ENCODE peak calls at places on chromosomes 1 and 21, in eight cellular contexts. J is PC-9, K is GM23338, E is mammary epithelial cell, C is fibroblast of lung, I is mesendoderm, B is GM23248, O is HCT116. X is an unnamed sample. For H3K79me2, the result is how much of the 10 kb centered on the place peaks cover.

GRCh38 chr1:166763318-166763717 is 76.0 kb upstream of the POGK start:
- DNase-seq in J (no peak), K (no peak), E (no peak), C (no peak), I (no peak), B (no peak), O (no peak), X (no peak)

GRCh38 chr1:36436820-36437219 is 13.4 kb downstream of the OSCP1 start:
- DNase-seq in J (peak), K (no peak), E (peak), C (no peak), I (peak), B (no peak), O (peak), X (no peak)

GRCh38 chr1:33445108-33445507 is 14.2 kb upstream of the PHC2 start:
- DNase-seq in J (no peak), K (no peak), E (no peak), C (no peak), I (no peak), B (no peak), O (no peak), X (no peak)

GRCh38 chr1:201269900-201270410 is 13.4 kb upstream of the PKP1 start:
- DNase-seq in J (no peak), K (no peak), E (no peak), C (no peak), I (no peak), B (no peak), O (no peak), X (no peak)

GRCh38 chr1:105485207-105485606 is 1571.3 kb upstream of the PRMT6 start:
- DNase-seq in J (no peak), K (no peak), E (peak), C (peak), I (no peak), B (peak), O (no peak), X (no peak)

GRCh38 chr1:147757015-147757990 is 3.1 kb downstream of the GJA5 start:
- DNase-seq in J (peak), K (no peak), E (peak), C (no peak), I (peak), B (no peak), O (no peak), X (no peak)

GRCh38 chr1:117067528-117068370 is 7.6 kb downstream of the TTF2 start:
- DNase-seq in J (peak), K (peak), E (peak), C (peak), I (peak), B (peak), O (peak), X (peak)

GRCh38 chr21:45109831-45110492 is 35.6 kb downstream of the ADARB1 start:
- DNase-seq in J (no peak), K (no peak), E (no peak), C (no peak), I (no peak), B (no peak), O (no peak), X (peak)

GRCh38 chr1:56531624-56532358 is 47.6 kb downstream of the PLPP3 start:
- DNase-seq in J (no peak), K (peak), E (no peak), C (no peak), I (no peak), B (no peak), O (no peak), X (no peak)

GRCh38 chr1:17060129-17060868 is 6.5 kb upstream of the SDHB start:
- DNase-seq in J (no peak), K (peak), E (no peak), C (no peak), I (no peak), B (no peak), O (no peak), X (peak)

GRCh38 chr1:188489336-188490112 is 1660.8 kb downstream of the PLA2G4A start:
- DNase-seq in J (peak), K (peak), E (peak), C (peak), I (peak), B (peak), O (peak), X (no peak)

GRCh38 chr21:14581902-14582457 is 35.9 kb upstream of the SAMSN1 start:
- DNase-seq in J (no peak), K (no peak), E (no peak), C (no peak), I (peak), B (no peak), O (no peak), X (no peak)

GRCh38 chr1:199851453-199851852 is 176.1 kb upstream of the NR5A2 start:
- DNase-seq in J (no peak), K (no peak), E (no peak), C (no peak), I (no peak), B (no peak), O (no peak), X (no peak)

GRCh38 chr1:202189012-202189790 is 4.4 kb upstream of the LGR6 start:
- DNase-seq in J (peak), K (peak), E (peak), C (peak), I (peak), B (peak), O (no peak), X (peak)

GRCh38 chr21:43717967-43718871 is 710 bp upstream of the PDXK start:
- DNase-seq in J (no peak), K (peak), E (no peak), C (no peak), I (no peak), B (no peak), O (no peak), X (no peak)

GRCh38 chr1:206953126-206953525 is 6.9 kb upstream of the PIGR start:
- DNase-seq in J (no peak), K (no peak), E (no peak), C (no peak), I (no peak), B (no peak), O (no peak), X (no peak)

GRCh38 chr1:8662380-8663072 is 154.9 kb downstream of the RERE start:
- DNase-seq in J (no peak), K (no peak), E (peak), C (no peak), I (no peak), B (no peak), O (no peak), X (no peak)

GRCh38 chr21:45724345-45724961 is 80.9 kb downstream of the PCBP3 start:
- DNase-seq in J (no peak), K (no peak), E (no peak), C (no peak), I (peak), B (no peak), O (no peak), X (no peak)

GRCh38 chr1:40316595-40317393 is at the start of gene COL9A2:
- DNase-seq in J (peak), K (peak), E (no peak), C (no peak), I (peak), B (peak), O (no peak), X (peak)

GRCh38 chr1:108896160-108897150 is 19.7 kb downstream of the GPSM2 start:
- DNase-seq in J (no peak), K (peak), E (no peak), C (peak), I (peak), B (peak), O (no peak), X (no peak)

GRCh38 chr1:91478693-91479234 is 21.9 kb upstream of the CDC7 start:
- DNase-seq in J (no peak), K (no peak), E (no peak), C (peak), I (no peak), B (no peak), O (no peak), X (no peak)

GRCh38 chr1:248098529-248098928 is 3.5 kb downstream of the OR2L13 start:
- DNase-seq in J (no peak), K (no peak), E (no peak), C (no peak), I (no peak), B (no peak), O (no peak), X (no peak)

GRCh38 chr21:43815991-43816390 is 26.6 kb downstream of the RRP1 start:
- DNase-seq in J (no peak), K (no peak), E (no peak), C (no peak), I (no peak), B (no peak), O (no peak), X (no peak)

GRCh38 chr1:199150764-199151163 is 511.9 kb downstream of the PTPRC start:
- DNase-seq in J (no peak), K (no peak), E (no peak), C (no peak), I (no peak), B (no peak), O (no peak), X (no peak)

GRCh38 chr1:150530491-150531159 is 15.1 kb downstream of the FALEC start:
- DNase-seq in J (no peak), K (no peak), E (no peak), C (no peak), I (no peak), B (no peak), O (no peak), X (no peak)

GRCh38 chr1:232995189-232995588 is 44.8 kb downstream of the NTPCR start:
- DNase-seq in J (no peak), K (no peak), E (no peak), C (no peak), I (no peak), B (no peak), O (no peak), X (no peak)

GRCh38 chr21:44901391-44902074 is 19.2 kb downstream of the ITGB2 start:
- DNase-seq in J (no peak), K (no peak), E (no peak), C (no peak), I (no peak), B (no peak), O (no peak), X (no peak)

GRCh38 chr1:213399695-213400094 is 348.7 kb downstream of the RPS6KC1 start:
- DNase-seq in J (no peak), K (peak), E (peak), C (no peak), I (peak), B (no peak), O (no peak), X (no peak)

GRCh38 chr1:156233421-156234127 is 8.4 kb upstream of the BGLAP start:
- DNase-seq in J (no peak), K (no peak), E (no peak), C (peak), I (peak), B (peak), O (no peak), X (no peak)

GRCh38 chr1:202056644-202057334 is 46.4 kb downstream of the ELF3 start:
- DNase-seq in J (peak), K (no peak), E (peak), C (no peak), I (no peak), B (no peak), O (peak), X (no peak)

GRCh38 chr21:44942566-44942965 is 2.7 kb downstream of the SLX9 start:
- DNase-seq in J (no peak), K (no peak), E (no peak), C (no peak), I (no peak), B (no peak), O (no peak), X (no peak)

GRCh38 chr1:93977546-93977945 is 68.3 kb upstream of the GCLM start:
- DNase-seq in J (no peak), K (no peak), E (peak), C (no peak), I (no peak), B (peak), O (no peak), X (no peak)

GRCh38 chr21:31753949-31754348 is 22.0 kb upstream of the SCAF4 start:
- DNase-seq in J (no peak), K (peak), E (no peak), C (no peak), I (peak), B (no peak), O (no peak), X (no peak)

GRCh38 chr1:112614460-112615065 is 4.4 kb downstream of the ST7L start:
- DNase-seq in J (peak), K (peak), E (no peak), C (peak), I (peak), B (peak), O (no peak), X (peak)

GRCh38 chr1:228005511-228006033 is 1.2 kb upstream of the WNT3A start:
- DNase-seq in J (no peak), K (peak), E (no peak), C (no peak), I (peak), B (peak), O (no peak), X (no peak)

GRCh38 chr21:31343680-31344480 is at the start of gene TIAM1:
- DNase-seq in J (peak), K (peak), E (peak), C (peak), I (peak), B (peak), O (no peak), X (no peak)

GRCh38 chr1:107782192-107782845 is 182.7 kb downstream of the VAV3 start:
- DNase-seq in J (peak), K (peak), E (peak), C (peak), I (peak), B (peak), O (peak), X (peak)

GRCh38 chr1:71792264-71792663 is 490.1 kb downstream of the NEGR1 start:
- DNase-seq in J (no peak), K (no peak), E (no peak), C (no peak), I (no peak), B (no peak), O (no peak), X (no peak)

GRCh38 chr21:33708874-33709273 is 66.6 kb downstream of the ITSN1 start:
- DNase-seq in J (no peak), K (no peak), E (no peak), C (no peak), I (no peak), B (no peak), O (no peak), X (no peak)
- H3K79me2 ChIP-seq in J (under half), K (half or more), E (half or more), C (under half), I (under half), B (half or more), O (under half), X (under half)

GRCh38 chr1:191533254-191533653 is 625.0 kb upstream of the RGS18 start:
- DNase-seq in J (no peak), K (no peak), E (no peak), C (no peak), I (no peak), B (no peak), O (no peak), X (no peak)

GRCh38 chr1:191528275-191528674 is 630.0 kb upstream of the RGS18 start:
- DNase-seq in J (peak), K (no peak), E (peak), C (no peak), I (no peak), B (no peak), O (no peak), X (no peak)

GRCh38 chr1:191530928-191531327 is 627.3 kb upstream of the RGS18 start:
- DNase-seq in J (no peak), K (no peak), E (no peak), C (no peak), I (no peak), B (no peak), O (no peak), X (no peak)
- H3K4me3 ChIP-seq in J (no peak), K (no peak), E (no peak), C (no peak), I (no peak), B (no peak), O (no peak), X (no peak)

DNA sequence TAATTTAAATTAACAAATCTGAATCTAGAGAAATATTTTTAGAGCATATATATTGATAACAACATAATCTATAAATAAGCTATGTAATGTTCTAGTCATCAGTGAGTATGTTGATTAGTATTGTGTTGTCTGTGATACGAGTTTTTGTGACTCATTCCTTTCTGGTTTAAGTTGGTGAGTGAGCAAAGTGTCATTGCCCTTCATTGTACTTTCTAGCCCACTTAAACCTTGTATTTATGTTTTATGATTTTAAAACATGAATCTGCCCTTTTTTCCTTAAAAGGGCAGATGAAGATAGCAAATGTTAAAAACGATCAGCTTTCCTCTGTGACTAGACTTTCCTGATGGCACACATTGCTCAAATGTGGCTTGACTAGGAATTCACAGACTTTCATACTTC is 38.5 kb downstream of the MACO1 start:
- DNase-seq in J (no peak), K (no peak), E (peak), C (peak), I (no peak), B (peak), O (no peak), X (no peak)
- H3K79me2 ChIP-seq in J (under half), K (under half), E (under half), C (under half), I (under half), B (half or more), O (under half), X (under half)

GRCh38 chr1:113782451-113782850 is 23.2 kb upstream of the PHTF1 start:
- DNase-seq in J (no peak), K (no peak), E (no peak), C (peak), I (no peak), B (no peak), O (no peak), X (no peak)
- H3K4me3 ChIP-seq in J (no peak), K (no peak), E (no peak), C (no peak), I (no peak), B (no peak), O (no peak), X (no peak)

GRCh38 chr1:22465018-22465565 is 13.4 kb downstream of the ZBTB40 start:
- DNase-seq in J (no peak), K (no peak), E (no peak), C (no peak), I (peak), B (no peak), O (no peak), X (no peak)

GRCh38 chr1:22457836-22458235 is 6.2 kb downstream of the ZBTB40 start:
- DNase-seq in J (no peak), K (no peak), E (no peak), C (no peak), I (no peak), B (no peak), O (no peak), X (no peak)

GRCh38 chr1:22461678-22462527 is 10.3 kb downstream of the ZBTB40 start:
- DNase-seq in J (no peak), K (no peak), E (no peak), C (no peak), I (no peak), B (no peak), O (no peak), X (no peak)

GRCh38 chr1:22461100-22461499 is 9.4 kb downstream of the ZBTB40 start:
- DNase-seq in J (no peak), K (no peak), E (no peak), C (no peak), I (no peak), B (no peak), O (no peak), X (no peak)

DNA sequence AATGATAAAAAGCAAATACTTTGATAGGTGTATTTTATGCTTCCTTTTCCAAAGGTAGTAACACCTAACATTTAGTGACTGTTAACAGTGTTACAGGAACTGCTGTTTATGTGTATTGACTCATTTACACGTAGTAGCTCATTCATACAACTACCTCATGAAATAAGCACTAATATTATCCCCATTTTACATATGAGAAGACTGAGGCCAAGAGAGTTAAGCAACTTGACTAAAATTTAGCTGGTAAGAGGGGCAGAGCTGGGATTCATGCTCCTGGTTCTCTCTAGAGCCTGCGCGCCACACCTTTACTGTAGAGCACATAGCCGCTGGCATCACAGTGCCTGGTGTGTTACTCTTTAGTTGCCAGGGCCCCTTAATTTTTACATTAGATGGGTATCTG is 11.3 kb downstream of the ZBTB40 start:
- DNase-seq in J (no peak), K (no peak), E (no peak), C (no peak), I (no peak), B (no peak), O (no peak), X (no peak)
- H3K79me2 ChIP-seq in J (under half), K (half or more), E (half or more), C (under half), I (under half), B (half or more), O (half or more), X (under half)

GRCh38 chr1:3677411-3677944 is 25.2 kb downstream of the TP73 start:
- DNase-seq in J (no peak), K (no peak), E (no peak), C (no peak), I (no peak), B (no peak), O (no peak), X (no peak)
- H3K4me3 ChIP-seq in J (no peak), K (no peak), E (no peak), C (no peak), I (no peak), B (no peak), O (no peak), X (no peak)

GRCh38 chr1:10232213-10232612 is 21.8 kb downstream of the KIF1B start:
- DNase-seq in J (no peak), K (no peak), E (no peak), C (no peak), I (no peak), B (peak), O (no peak), X (no peak)

GRCh38 chr1:10242135-10242534 is 31.8 kb downstream of the KIF1B start:
- DNase-seq in J (no peak), K (no peak), E (no peak), C (no peak), I (no peak), B (no peak), O (no peak), X (no peak)

GRCh38 chr1:10237157-10237539 is 26.8 kb downstream of the KIF1B start:
- DNase-seq in J (no peak), K (no peak), E (no peak), C (no peak), I (no peak), B (no peak), O (no peak), X (no peak)

GRCh38 chr1:10236405-10237156 is 26.2 kb downstream of the KIF1B start:
- DNase-seq in J (no peak), K (no peak), E (no peak), C (no peak), I (no peak), B (peak), O (no peak), X (no peak)
- H3K79me2 ChIP-seq in J (under half), K (half or more), E (under half), C (under half), I (under half), B (half or more), O (under half), X (under half)